ENCODE peak calls at places on chromosomes 12 and 14, in six cellular contexts. One of them, this sample, is unnamed.

GRCh38 chr12:1633459-1633858 is 4.4 kb downstream of the WNT5B start:
- DNase-seq in tibial artery: no peak
- DNase-seq in fibroblast of lung: no peak
- DNase-seq in small intestine: no peak
- DNase-seq in breast epithelium: no peak
- DNase-seq in heart right ventricle: no peak
- DNase-seq in this sample: no peak

GRCh38 chr12:3154006-3154405 is 76.8 kb downstream of the TSPAN9 start:
- DNase-seq in tibial artery: no peak
- DNase-seq in fibroblast of lung: no peak
- DNase-seq in small intestine: no peak
- DNase-seq in breast epithelium: no peak
- DNase-seq in heart right ventricle: no peak
- DNase-seq in this sample: no peak

GRCh38 chr14:84857129-84857528 is 672.8 kb upstream of the FLRT2 start:
- DNase-seq in tibial artery: no peak
- DNase-seq in fibroblast of lung: no peak
- DNase-seq in small intestine: no peak
- DNase-seq in breast epithelium: no peak
- DNase-seq in heart right ventricle: no peak
- DNase-seq in this sample: no peak

GRCh38 chr12:71439613-71440392 is at the start of gene LGR5:
- DNase-seq in tibial artery: no peak
- DNase-seq in fibroblast of lung: peak
- DNase-seq in small intestine: peak
- DNase-seq in breast epithelium: no peak
- DNase-seq in heart right ventricle: no peak
- DNase-seq in this sample: peak

GRCh38 chr14:47675489-47676300 is at the start of gene MDGA2:
- DNase-seq in tibial artery: no peak
- DNase-seq in fibroblast of lung: no peak
- DNase-seq in small intestine: no peak
- DNase-seq in breast epithelium: no peak
- DNase-seq in heart right ventricle: no peak
- DNase-seq in this sample: no peak

GRCh38 chr14:56857206-56857605 is 46.9 kb upstream of the OTX2 start:
- DNase-seq in tibial artery: no peak
- DNase-seq in fibroblast of lung: no peak
- DNase-seq in small intestine: no peak
- DNase-seq in breast epithelium: no peak
- DNase-seq in heart right ventricle: no peak
- DNase-seq in this sample: no peak

GRCh38 chr12:112844814-112845565 is 53.4 kb downstream of the RPH3A start:
- DNase-seq in tibial artery: no peak
- DNase-seq in fibroblast of lung: no peak
- DNase-seq in small intestine: no peak
- DNase-seq in breast epithelium: no peak
- DNase-seq in heart right ventricle: no peak
- DNase-seq in this sample: no peak

GRCh38 chr12:48796976-48797375 is 8.1 kb upstream of the ADCY6 start:
- DNase-seq in tibial artery: no peak
- DNase-seq in fibroblast of lung: no peak
- DNase-seq in small intestine: no peak
- DNase-seq in breast epithelium: no peak
- DNase-seq in heart right ventricle: no peak
- DNase-seq in this sample: no peak

GRCh38 chr14:82223276-82223675 is 689.6 kb upstream of the SEL1L start:
- DNase-seq in tibial artery: no peak
- DNase-seq in fibroblast of lung: no peak
- DNase-seq in small intestine: no peak
- DNase-seq in breast epithelium: no peak
- DNase-seq in heart right ventricle: no peak
- DNase-seq in this sample: no peak

GRCh38 chr14:22613091-22613695 is 15.1 kb downstream of the ABHD4 start:
- DNase-seq in tibial artery: no peak
- DNase-seq in fibroblast of lung: no peak
- DNase-seq in small intestine: no peak
- DNase-seq in breast epithelium: no peak
- DNase-seq in heart right ventricle: no peak
- DNase-seq in this sample: no peak

GRCh38 chr12:127041985-127042625 is 1224.9 kb upstream of the TMEM132C start:
- DNase-seq in tibial artery: no peak
- DNase-seq in fibroblast of lung: no peak
- DNase-seq in small intestine: no peak
- DNase-seq in breast epithelium: no peak
- DNase-seq in heart right ventricle: no peak
- DNase-seq in this sample: no peak

GRCh38 chr12:17691369-17691768 is 398.6 kb downstream of the RERGL start:
- DNase-seq in tibial artery: no peak
- DNase-seq in fibroblast of lung: no peak
- DNase-seq in small intestine: no peak
- DNase-seq in breast epithelium: no peak
- DNase-seq in heart right ventricle: no peak
- DNase-seq in this sample: no peak

GRCh38 chr12:57085999-57086950 is 2.6 kb upstream of the NAB2 start:
- DNase-seq in tibial artery: peak
- DNase-seq in fibroblast of lung: peak
- DNase-seq in small intestine: no peak
- DNase-seq in breast epithelium: peak
- DNase-seq in heart right ventricle: peak
- DNase-seq in this sample: no peak

GRCh38 chr14:86481105-86481504 is 951.2 kb downstream of the FLRT2 start:
- DNase-seq in tibial artery: no peak
- DNase-seq in fibroblast of lung: peak
- DNase-seq in small intestine: no peak
- DNase-seq in breast epithelium: no peak
- DNase-seq in heart right ventricle: no peak
- DNase-seq in this sample: no peak

GRCh38 chr12:29212682-29213397 is 63.8 kb downstream of the FAR2 start:
- DNase-seq in tibial artery: no peak
- DNase-seq in fibroblast of lung: no peak
- DNase-seq in small intestine: peak
- DNase-seq in breast epithelium: no peak
- DNase-seq in heart right ventricle: peak
- DNase-seq in this sample: no peak

GRCh38 chr12:49357099-49357678 is 10.1 kb upstream of the SPATS2 start:
- DNase-seq in tibial artery: no peak
- DNase-seq in fibroblast of lung: peak
- DNase-seq in small intestine: no peak
- DNase-seq in breast epithelium: no peak
- DNase-seq in heart right ventricle: no peak
- DNase-seq in this sample: no peak

GRCh38 chr12:46774011-46774633 is 51.7 kb downstream of the SLC38A4 start:
- DNase-seq in tibial artery: no peak
- DNase-seq in fibroblast of lung: peak
- DNase-seq in small intestine: no peak
- DNase-seq in breast epithelium: no peak
- DNase-seq in heart right ventricle: no peak
- DNase-seq in this sample: no peak

GRCh38 chr12:90428881-90429280 is 526.1 kb downstream of the CCER1 start:
- DNase-seq in tibial artery: no peak
- DNase-seq in fibroblast of lung: no peak
- DNase-seq in small intestine: no peak
- DNase-seq in breast epithelium: no peak
- DNase-seq in heart right ventricle: no peak
- DNase-seq in this sample: no peak

GRCh38 chr12:105922670-105923102 is 216.1 kb downstream of the NUAK1 start:
- DNase-seq in tibial artery: no peak
- DNase-seq in fibroblast of lung: peak
- DNase-seq in small intestine: no peak
- DNase-seq in breast epithelium: no peak
- DNase-seq in heart right ventricle: no peak
- DNase-seq in this sample: no peak

GRCh38 chr12:92056290-92056689 is 89.4 kb downstream of the BTG1 start:
- DNase-seq in tibial artery: no peak
- DNase-seq in fibroblast of lung: no peak
- DNase-seq in small intestine: no peak
- DNase-seq in breast epithelium: no peak
- DNase-seq in heart right ventricle: no peak
- DNase-seq in this sample: no peak

GRCh38 chr12:131808744-131809371 is 19.3 kb upstream of the MMP17 start:
- DNase-seq in tibial artery: no peak
- DNase-seq in fibroblast of lung: peak
- DNase-seq in small intestine: peak
- DNase-seq in breast epithelium: no peak
- DNase-seq in heart right ventricle: no peak
- DNase-seq in this sample: no peak

GRCh38 chr12:101740566-101740965 is 1.3 kb upstream of the SYCP3 start:
- DNase-seq in tibial artery: no peak
- DNase-seq in fibroblast of lung: no peak
- DNase-seq in small intestine: no peak
- DNase-seq in breast epithelium: no peak
- DNase-seq in heart right ventricle: no peak
- DNase-seq in this sample: no peak

GRCh38 chr14:24700511-24700910 is 66.5 kb upstream of the GZMB start:
- DNase-seq in tibial artery: no peak
- DNase-seq in fibroblast of lung: no peak
- DNase-seq in small intestine: no peak
- DNase-seq in breast epithelium: no peak
- DNase-seq in heart right ventricle: no peak
- DNase-seq in this sample: no peak

GRCh38 chr14:24695265-24696241 is 61.6 kb upstream of the GZMB start:
- DNase-seq in tibial artery: no peak
- DNase-seq in fibroblast of lung: no peak
- DNase-seq in small intestine: no peak
- DNase-seq in breast epithelium: no peak
- DNase-seq in heart right ventricle: no peak
- DNase-seq in this sample: no peak

GRCh38 chr14:24699052-24699451 is 65.1 kb upstream of the GZMB start:
- DNase-seq in tibial artery: no peak
- DNase-seq in fibroblast of lung: no peak
- DNase-seq in small intestine: no peak
- DNase-seq in breast epithelium: no peak
- DNase-seq in heart right ventricle: no peak
- DNase-seq in this sample: no peak

GRCh38 chr14:24705840-24706239 is 71.8 kb upstream of the GZMB start:
- DNase-seq in tibial artery: no peak
- DNase-seq in fibroblast of lung: no peak
- DNase-seq in small intestine: no peak
- DNase-seq in breast epithelium: no peak
- DNase-seq in heart right ventricle: no peak
- DNase-seq in this sample: no peak

DNA sequence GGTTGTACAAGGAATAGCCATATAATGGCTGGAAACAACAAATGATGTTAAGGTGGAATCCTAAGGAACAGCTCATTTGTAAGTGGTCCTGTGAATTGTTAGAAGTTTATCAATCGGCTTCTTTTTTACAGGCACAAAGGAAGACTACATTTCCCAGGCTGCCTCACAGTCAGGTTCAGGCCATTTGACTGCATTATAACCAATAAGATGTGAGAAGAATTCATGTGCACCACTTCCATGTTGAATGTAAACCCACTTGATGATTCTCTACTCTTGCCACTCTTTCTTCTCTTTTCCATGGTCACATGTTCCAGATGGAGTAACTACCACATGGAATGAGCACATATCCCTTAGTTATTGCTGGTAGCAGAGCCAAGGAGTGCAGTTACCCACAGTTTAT is 67.0 kb upstream of the GZMB start:
- DNase-seq in tibial artery: no peak
- DNase-seq in fibroblast of lung: no peak
- DNase-seq in small intestine: no peak
- DNase-seq in breast epithelium: no peak
- DNase-seq in heart right ventricle: no peak
- DNase-seq in this sample: no peak
- H3K27ac ChIP-seq in tibial artery: no peak
- H3K27ac ChIP-seq in fibroblast of lung: no peak
- H3K27ac ChIP-seq in small intestine: no peak
- H3K27ac ChIP-seq in breast epithelium: no peak
- H3K27ac ChIP-seq in heart right ventricle: no peak
- H3K27ac ChIP-seq in this sample: no peak

GRCh38 chr12:6927379-6927991 is at the start of gene ATN1:
- DNase-seq in tibial artery: peak
- DNase-seq in fibroblast of lung: peak
- DNase-seq in small intestine: peak
- DNase-seq in breast epithelium: peak
- DNase-seq in heart right ventricle: peak
- DNase-seq in this sample: peak
- H3K27ac ChIP-seq in tibial artery: peak
- H3K27ac ChIP-seq in fibroblast of lung: peak
- H3K27ac ChIP-seq in small intestine: peak
- H3K27ac ChIP-seq in breast epithelium: peak
- H3K27ac ChIP-seq in heart right ventricle: peak
- H3K27ac ChIP-seq in this sample: peak

GRCh38 chr12:109681986-109682707 is 31.5 kb upstream of the FAM222A start:
- DNase-seq in tibial artery: no peak
- DNase-seq in fibroblast of lung: no peak
- DNase-seq in small intestine: no peak
- DNase-seq in breast epithelium: no peak
- DNase-seq in heart right ventricle: no peak
- DNase-seq in this sample: no peak
- H3K27ac ChIP-seq in tibial artery: no peak
- H3K27ac ChIP-seq in fibroblast of lung: no peak
- H3K27ac ChIP-seq in small intestine: no peak
- H3K27ac ChIP-seq in breast epithelium: no peak
- H3K27ac ChIP-seq in heart right ventricle: no peak
- H3K27ac ChIP-seq in this sample: no peak

GRCh38 chr14:77009014-77009413 is 19.5 kb downstream of the IRF2BPL start:
- DNase-seq in tibial artery: no peak
- DNase-seq in fibroblast of lung: no peak
- DNase-seq in small intestine: no peak
- DNase-seq in breast epithelium: peak
- DNase-seq in heart right ventricle: no peak
- DNase-seq in this sample: no peak
- H3K27ac ChIP-seq in tibial artery: peak
- H3K27ac ChIP-seq in fibroblast of lung: no peak
- H3K27ac ChIP-seq in small intestine: no peak
- H3K27ac ChIP-seq in breast epithelium: peak
- H3K27ac ChIP-seq in heart right ventricle: no peak
- H3K27ac ChIP-seq in this sample: no peak

DNA sequence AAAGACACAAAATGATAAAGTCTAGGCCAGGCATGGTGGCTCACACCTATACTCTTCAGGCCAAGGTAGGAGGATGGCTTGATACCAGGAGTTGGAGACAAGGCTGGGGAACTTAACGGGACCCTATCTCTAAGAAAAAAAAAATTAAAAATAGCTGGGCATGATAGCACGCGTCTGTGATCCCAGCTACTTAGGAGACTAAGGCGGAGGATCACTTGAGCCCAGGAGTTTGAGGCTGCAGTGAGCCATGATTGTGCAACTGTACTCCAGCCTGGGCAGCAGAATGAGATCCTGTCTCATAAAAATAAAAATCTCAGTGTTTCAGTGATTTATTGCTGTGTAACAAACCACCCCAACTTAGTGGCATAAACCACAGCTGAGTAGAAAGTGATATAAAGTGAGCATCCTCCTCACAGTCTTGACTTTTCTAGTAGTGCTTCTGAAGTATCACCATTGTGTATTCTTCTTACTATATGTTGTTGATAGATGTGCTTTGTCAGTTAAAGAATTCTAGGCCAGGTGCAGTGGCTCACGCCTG is 10.6 kb upstream of the ATF1 start:
- DNase-seq in tibial artery: no peak
- DNase-seq in fibroblast of lung: no peak
- DNase-seq in small intestine: no peak
- DNase-seq in breast epithelium: no peak
- DNase-seq in heart right ventricle: no peak
- DNase-seq in this sample: no peak
- H3K27ac ChIP-seq in tibial artery: no peak
- H3K27ac ChIP-seq in fibroblast of lung: no peak
- H3K27ac ChIP-seq in small intestine: no peak
- H3K27ac ChIP-seq in breast epithelium: no peak
- H3K27ac ChIP-seq in heart right ventricle: no peak
- H3K27ac ChIP-seq in this sample: no peak